ENCODE peak calls at places on chromosomes 13 and 19, in six cellular contexts. One of them, this sample, is unnamed.
A peak's percentile ranks its signal among the peaks of the same experiment; 100 is the strongest.

GRCh38 chr13:29753593-29754485 is 96.6 kb downstream of the UBL3 start:
- DNase-seq in mesendoderm: no peak
- DNase-seq in IMR-90: peak; percentile 16
- DNase-seq in mesenchymal stem cell: peak; percentile 40
- DNase-seq in H9: no peak
- DNase-seq in H1: no peak
- DNase-seq in this sample: no peak

GRCh38 chr13:52128714-52129700 is at the start of gene NEK5:
- DNase-seq in mesendoderm: peak; percentile 84
- DNase-seq in IMR-90: peak; percentile 25
- DNase-seq in mesenchymal stem cell: peak; percentile 72
- DNase-seq in H9: peak; percentile 88
- DNase-seq in H1: peak; percentile 46
- DNase-seq in this sample: peak; percentile 73

GRCh38 chr19:42176990-42177685 is 40.3 kb downstream of the DEDD2 start:
- DNase-seq in mesendoderm: peak; percentile 88
- DNase-seq in IMR-90: peak; percentile 76
- DNase-seq in mesenchymal stem cell: peak; percentile 83
- DNase-seq in H9: peak; percentile 79
- DNase-seq in H1: no peak
- DNase-seq in this sample: peak; percentile 83

GRCh38 chr13:62167650-62168172 is 752.1 kb upstream of the PCDH20 start:
- DNase-seq in mesendoderm: no peak
- DNase-seq in IMR-90: no peak
- DNase-seq in mesenchymal stem cell: no peak
- DNase-seq in H9: no peak
- DNase-seq in H1: no peak
- DNase-seq in this sample: no peak

GRCh38 chr13:94630858-94631257 is 29.2 kb downstream of the GPR180 start:
- DNase-seq in mesendoderm: no peak
- DNase-seq in IMR-90: no peak
- DNase-seq in mesenchymal stem cell: no peak
- DNase-seq in H9: no peak
- DNase-seq in H1: no peak
- DNase-seq in this sample: no peak

GRCh38 chr13:32617112-32617511 is 30.9 kb downstream of the PDS5B start:
- DNase-seq in mesendoderm: no peak
- DNase-seq in IMR-90: no peak
- DNase-seq in mesenchymal stem cell: no peak
- DNase-seq in H9: no peak
- DNase-seq in H1: no peak
- DNase-seq in this sample: no peak

GRCh38 chr19:4391701-4392543 is 8.4 kb downstream of the SH3GL1 start:
- DNase-seq in mesendoderm: no peak
- DNase-seq in IMR-90: peak; percentile 91
- DNase-seq in mesenchymal stem cell: peak; percentile 70
- DNase-seq in H9: no peak
- DNase-seq in H1: no peak
- DNase-seq in this sample: no peak

GRCh38 chr19:40811478-40812341 is 12.7 kb downstream of the EGLN2 start:
- DNase-seq in mesendoderm: no peak
- DNase-seq in IMR-90: no peak
- DNase-seq in mesenchymal stem cell: peak; percentile 22
- DNase-seq in H9: peak; percentile 51
- DNase-seq in H1: no peak
- DNase-seq in this sample: peak; percentile 44

GRCh38 chr19:2199215-2199614 is 35.5 kb downstream of the DOT1L start:
- DNase-seq in mesendoderm: peak; percentile 54
- DNase-seq in IMR-90: no peak
- DNase-seq in mesenchymal stem cell: no peak
- DNase-seq in H9: peak; percentile 80
- DNase-seq in H1: no peak
- DNase-seq in this sample: peak; percentile 30

GRCh38 chr13:48028066-48028465 is 9.5 kb upstream of the NUDT15 start:
- DNase-seq in mesendoderm: no peak
- DNase-seq in IMR-90: no peak
- DNase-seq in mesenchymal stem cell: no peak
- DNase-seq in H9: no peak
- DNase-seq in H1: no peak
- DNase-seq in this sample: no peak

GRCh38 chr13:52968074-52968700 is 60.4 kb upstream of the OLFM4 start:
- DNase-seq in mesendoderm: peak; percentile 95
- DNase-seq in IMR-90: peak; percentile 60
- DNase-seq in mesenchymal stem cell: peak; percentile 44
- DNase-seq in H9: peak; percentile 96
- DNase-seq in H1: peak; percentile 90
- DNase-seq in this sample: peak; percentile 70

GRCh38 chr13:43391021-43391420 is 367.6 kb downstream of the DNAJC15 start:
- DNase-seq in mesendoderm: no peak
- DNase-seq in IMR-90: no peak
- DNase-seq in mesenchymal stem cell: no peak
- DNase-seq in H9: no peak
- DNase-seq in H1: no peak
- DNase-seq in this sample: no peak

GRCh38 chr13:31200636-31200970 is 828 bp downstream of the B3GLCT start:
- DNase-seq in mesendoderm: peak; percentile 53
- DNase-seq in IMR-90: no peak
- DNase-seq in mesenchymal stem cell: peak; percentile 56
- DNase-seq in H9: peak; percentile 47
- DNase-seq in H1: no peak
- DNase-seq in this sample: peak; percentile 36

GRCh38 chr19:46289724-46290619 is 6.9 kb upstream of the HIF3A start:
- DNase-seq in mesendoderm: no peak
- DNase-seq in IMR-90: no peak
- DNase-seq in mesenchymal stem cell: no peak
- DNase-seq in H9: no peak
- DNase-seq in H1: no peak
- DNase-seq in this sample: no peak

GRCh38 chr13:98254541-98254940 is 77.5 kb upstream of the RNF113B start:
- DNase-seq in mesendoderm: no peak
- DNase-seq in IMR-90: peak; percentile 86
- DNase-seq in mesenchymal stem cell: peak; percentile 71
- DNase-seq in H9: no peak
- DNase-seq in H1: no peak
- DNase-seq in this sample: no peak

DNA sequence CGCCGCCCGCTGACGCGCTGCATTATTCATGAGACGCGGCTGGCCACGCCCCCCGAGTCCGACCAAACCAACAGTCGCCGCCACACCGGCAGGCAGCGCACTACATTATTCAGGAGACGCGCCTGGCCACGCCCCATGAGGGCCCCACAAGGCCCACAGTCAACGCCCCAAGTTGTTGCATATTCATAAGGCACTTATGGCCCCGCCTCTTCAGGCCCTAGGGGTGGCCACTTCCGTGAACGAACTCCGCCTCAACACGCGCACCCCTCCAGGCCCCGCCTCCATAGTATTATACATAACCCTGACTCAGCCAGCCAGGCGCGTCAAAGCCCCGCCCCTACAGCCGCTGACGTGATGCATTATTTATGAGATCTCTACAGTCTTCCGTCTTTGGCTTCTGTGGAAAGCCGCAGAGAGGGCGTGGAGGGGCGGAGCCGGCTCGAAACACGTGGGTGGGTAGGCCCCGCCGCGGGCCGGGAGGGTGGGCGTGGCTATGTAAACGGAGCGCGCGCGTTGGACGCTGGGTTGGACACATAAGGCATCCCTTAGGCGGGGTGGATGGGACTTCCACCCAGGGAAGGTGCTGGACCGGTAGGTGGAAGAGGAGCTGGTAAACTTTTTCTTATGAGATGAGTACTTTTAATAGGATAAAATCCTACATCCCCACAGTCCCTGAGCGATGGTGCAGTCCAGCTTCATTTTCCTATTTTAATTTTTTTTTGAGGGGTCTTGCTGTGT is 423 bp upstream of the ELL start:
- DNase-seq in mesendoderm: peak; percentile 100
- DNase-seq in IMR-90: peak; percentile 100
- DNase-seq in mesenchymal stem cell: peak; percentile 100
- DNase-seq in H9: peak; percentile 100
- DNase-seq in H1: peak; percentile 100
- DNase-seq in this sample: peak; percentile 100
- H4K8ac ChIP-seq in mesendoderm: no peak overlapping the region
- H4K8ac ChIP-seq in IMR-90: peak overlapping the region; percentile 83
- H4K8ac ChIP-seq in mesenchymal stem cell: peak overlapping the region; percentile 37
- H4K8ac ChIP-seq in H9: no peak overlapping the region
- H4K8ac ChIP-seq in H1: no peak overlapping the region
- H4K8ac ChIP-seq in this sample: no peak overlapping the region

GRCh38 chr19:9858766-9859165 is 23.6 kb downstream of the PIN1 start:
- DNase-seq in mesendoderm: no peak
- DNase-seq in IMR-90: no peak
- DNase-seq in mesenchymal stem cell: no peak
- DNase-seq in H9: no peak
- DNase-seq in H1: no peak
- DNase-seq in this sample: no peak

GRCh38 chr19:9863759-9864158 is 28.6 kb downstream of the PIN1 start:
- DNase-seq in mesendoderm: no peak
- DNase-seq in IMR-90: no peak
- DNase-seq in mesenchymal stem cell: no peak
- DNase-seq in H9: no peak
- DNase-seq in H1: no peak
- DNase-seq in this sample: no peak

GRCh38 chr19:9860407-9860806 is 25.3 kb downstream of the PIN1 start:
- DNase-seq in mesendoderm: no peak
- DNase-seq in IMR-90: no peak
- DNase-seq in mesenchymal stem cell: no peak
- DNase-seq in H9: no peak
- DNase-seq in H1: no peak
- DNase-seq in this sample: no peak

GRCh38 chr19:9862897-9863296 is 27.8 kb downstream of the PIN1 start:
- DNase-seq in mesendoderm: no peak
- DNase-seq in IMR-90: no peak
- DNase-seq in mesenchymal stem cell: no peak
- DNase-seq in H9: no peak
- DNase-seq in H1: no peak
- DNase-seq in this sample: no peak

DNA sequence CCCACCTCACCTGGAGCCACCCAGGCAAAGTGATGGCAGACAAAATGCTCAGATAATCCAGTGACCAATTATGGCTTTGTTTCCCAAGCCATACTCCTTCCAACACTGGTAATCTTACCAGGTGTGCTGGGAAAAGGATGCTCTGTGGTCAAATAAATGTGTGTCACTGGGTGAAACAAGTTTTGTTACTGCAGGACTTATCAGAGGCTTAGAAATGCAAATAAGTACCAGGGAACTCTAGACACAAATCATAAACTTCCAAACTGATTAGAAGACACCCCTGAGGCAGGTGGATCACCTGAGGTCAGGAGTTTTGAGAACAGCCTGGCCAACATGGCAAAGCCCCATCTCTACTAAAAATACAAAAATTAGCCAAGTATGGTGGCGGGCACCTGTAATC is 26.4 kb downstream of the PIN1 start:
- DNase-seq in mesendoderm: no peak
- DNase-seq in IMR-90: no peak
- DNase-seq in mesenchymal stem cell: no peak
- DNase-seq in H9: no peak
- DNase-seq in H1: no peak
- DNase-seq in this sample: no peak
- H3K4ac ChIP-seq in mesendoderm: no peak overlapping the region
- H3K4ac ChIP-seq in IMR-90: no peak overlapping the region
- H3K4ac ChIP-seq in mesenchymal stem cell: no peak overlapping the region
- H3K4ac ChIP-seq in H9: no peak overlapping the region
- H3K4ac ChIP-seq in H1: no peak overlapping the region
- H3K4ac ChIP-seq in this sample: no peak overlapping the region

DNA sequence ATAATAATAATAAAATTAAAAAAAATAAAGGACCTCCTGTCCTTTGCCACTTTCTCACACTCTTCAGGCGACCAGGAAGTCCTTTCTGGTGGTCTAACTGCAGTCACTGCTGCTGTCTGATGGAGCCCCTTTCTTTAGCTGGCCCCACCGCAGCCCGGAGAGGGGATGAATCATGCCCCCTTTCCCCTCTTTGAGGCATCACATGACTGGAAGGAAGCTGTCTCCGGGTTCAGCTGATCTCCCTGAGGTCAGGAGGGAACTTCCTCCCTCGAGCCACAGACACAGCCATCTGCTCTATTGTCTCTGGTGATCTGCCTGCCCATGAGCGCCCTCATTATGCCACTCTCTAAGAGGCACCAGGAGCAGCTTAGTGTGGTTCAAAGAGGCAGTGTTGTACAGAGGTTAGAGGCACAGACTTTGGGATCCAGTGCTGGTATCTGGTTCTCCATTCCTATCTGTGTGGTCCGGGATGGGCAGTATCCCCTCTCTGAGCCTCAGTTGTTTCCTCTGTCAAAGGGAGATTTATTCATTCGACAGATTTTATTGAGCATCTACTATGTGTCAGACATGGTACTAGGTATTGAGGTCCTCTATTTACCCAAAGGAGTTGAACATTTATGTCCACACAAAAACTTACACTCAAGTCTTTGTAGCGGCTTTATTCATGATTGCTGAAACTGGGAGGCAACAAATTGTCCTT is 30.0 kb downstream of the VAV1 start:
- DNase-seq in mesendoderm: peak; percentile 21
- DNase-seq in IMR-90: no peak
- DNase-seq in mesenchymal stem cell: no peak
- DNase-seq in H9: peak; percentile 54
- DNase-seq in H1: no peak
- DNase-seq in this sample: no peak
- H4K8ac ChIP-seq in mesendoderm: no peak overlapping the region
- H4K8ac ChIP-seq in IMR-90: no peak overlapping the region
- H4K8ac ChIP-seq in mesenchymal stem cell: no peak overlapping the region
- H4K8ac ChIP-seq in H9: no peak overlapping the region
- H4K8ac ChIP-seq in H1: no peak overlapping the region
- H4K8ac ChIP-seq in this sample: no peak overlapping the region

GRCh38 chr19:55340784-55341147 is 1.1 kb downstream of the KMT5C start:
- DNase-seq in mesendoderm: no peak
- DNase-seq in IMR-90: no peak
- DNase-seq in mesenchymal stem cell: peak; percentile 27
- DNase-seq in H9: peak; percentile 57
- DNase-seq in H1: no peak
- DNase-seq in this sample: no peak
- H3K4ac ChIP-seq in mesendoderm: peak overlapping the region; percentile 92
- H3K4ac ChIP-seq in IMR-90: peak overlapping the region; percentile 76
- H3K4ac ChIP-seq in mesenchymal stem cell: peak overlapping the region; percentile 46
- H3K4ac ChIP-seq in H9: no peak overlapping the region
- H3K4ac ChIP-seq in H1: peak overlapping the region; percentile 97
- H3K4ac ChIP-seq in this sample: peak overlapping the region; percentile 92

GRCh38 chr19:49451430-49452181 is at the start of gene PIH1D1:
- DNase-seq in mesendoderm: peak; percentile 100
- DNase-seq in IMR-90: peak; percentile 99
- DNase-seq in mesenchymal stem cell: peak; percentile 100
- DNase-seq in H9: peak; percentile 99
- DNase-seq in H1: peak; percentile 95
- DNase-seq in this sample: peak; percentile 96
- H4K8ac ChIP-seq in mesendoderm: no peak within 1 kb of the TSS
- H4K8ac ChIP-seq in IMR-90: peak within 1 kb of the TSS; percentile 98
- H4K8ac ChIP-seq in mesenchymal stem cell: peak within 1 kb of the TSS; percentile 1
- H4K8ac ChIP-seq in H9: no peak within 1 kb of the TSS
- H4K8ac ChIP-seq in H1: peak within 1 kb of the TSS; percentile 92
- H4K8ac ChIP-seq in this sample: no peak within 1 kb of the TSS

GRCh38 chr13:97226788-97227627 is 4.9 kb downstream of the MBNL2 start:
- DNase-seq in mesendoderm: peak; percentile 95
- DNase-seq in IMR-90: no peak
- DNase-seq in mesenchymal stem cell: peak; percentile 64
- DNase-seq in H9: peak; percentile 62
- DNase-seq in H1: no peak
- DNase-seq in this sample: no peak
- H3K4ac ChIP-seq in mesendoderm: no peak overlapping the region
- H3K4ac ChIP-seq in IMR-90: no peak overlapping the region
- H3K4ac ChIP-seq in mesenchymal stem cell: no peak overlapping the region
- H3K4ac ChIP-seq in H9: no peak overlapping the region
- H3K4ac ChIP-seq in H1: no peak overlapping the region
- H3K4ac ChIP-seq in this sample: no peak overlapping the region

This sample was measured in neuronal stem cell.